ENCODE peak calls at places on chromosomes 13 and 19, in ten cellular contexts. T, S, D, V, L, G, X, R, O and W are unnamed samples.

GRCh38 chr19:892243-892996 is 567 bp downstream of the MED16 start:
- DNase-seq in T (peak; percentile 94), S (peak; percentile 49), D (peak; percentile 67), V (no peak), L (no peak), G (no peak), X (no peak), R (no peak), O (no peak), W (peak; percentile 50)

GRCh38 chr13:27915301-27916207 is 4.2 kb upstream of the PDX1 start:
- DNase-seq in T (no peak), S (no peak), D (no peak), V (no peak), L (no peak), G (no peak), X (no peak), R (no peak), O (no peak), W (no peak)

GRCh38 chr19:52453324-52454094 is at the start of gene ZNF578:
- DNase-seq in T (peak; percentile 85), S (peak; percentile 11), D (no peak), V (peak; percentile 88), L (peak; percentile 77), G (no peak), X (peak; percentile 65), R (peak; percentile 91), O (peak; percentile 81), W (peak; percentile 74)

GRCh38 chr19:17073869-17074627 is 1.2 kb downstream of the HAUS8 start:
- DNase-seq in T (no peak), S (no peak), D (no peak), V (no peak), L (no peak), G (no peak), X (peak; percentile 62), R (no peak), O (no peak), W (no peak)

GRCh38 chr19:15159251-15159650 is 41.5 kb downstream of the NOTCH3 start:
- DNase-seq in T (no peak), S (no peak), D (no peak), V (no peak), L (no peak), G (no peak), X (no peak), R (peak; percentile 24), O (no peak), W (no peak)

GRCh38 chr13:39037410-39037879 is 444 bp downstream of the PROSER1 start:
- DNase-seq in T (peak; percentile 95), S (no peak), D (no peak), V (no peak), L (no peak), G (no peak), X (peak; percentile 15), R (no peak), O (no peak), W (no peak)

GRCh38 chr19:572140-572890 is at the start of gene BSG:
- DNase-seq in T (peak; percentile 100), S (peak; percentile 98), D (peak; percentile 100), V (peak; percentile 99), L (peak; percentile 99), G (peak; percentile 100), X (peak; percentile 98), R (peak; percentile 97), O (peak; percentile 99), W (peak; percentile 98)

GRCh38 chr13:79901336-79901735 is 420.4 kb downstream of the NDFIP2 start:
- DNase-seq in T (no peak), S (no peak), D (peak; percentile 8), V (no peak), L (no peak), G (no peak), X (no peak), R (peak; percentile 57), O (no peak), W (no peak)

GRCh38 chr19:13085673-13086072 is 17.0 kb downstream of the LYL1 start:
- DNase-seq in T (no peak), S (no peak), D (no peak), V (no peak), L (peak; percentile 66), G (no peak), X (no peak), R (no peak), O (peak; percentile 60), W (no peak)

GRCh38 chr13:98890920-98891319 is 86.9 kb downstream of the DOCK9 start:
- DNase-seq in T (no peak), S (no peak), D (no peak), V (no peak), L (no peak), G (no peak), X (no peak), R (no peak), O (no peak), W (no peak)

GRCh38 chr13:105817011-105817410 is 718.5 kb downstream of the EFNB2 start:
- DNase-seq in T (no peak), S (no peak), D (peak; percentile 36), V (no peak), L (no peak), G (peak; percentile 55), X (no peak), R (no peak), O (no peak), W (no peak)

GRCh38 chr13:20461481-20461859 is 64.2 kb downstream of the CRYL1 start:
- DNase-seq in T (no peak), S (no peak), D (no peak), V (no peak), L (no peak), G (no peak), X (no peak), R (no peak), O (no peak), W (no peak)

GRCh38 chr13:20461860-20462532 is 63.7 kb downstream of the CRYL1 start:
- DNase-seq in T (no peak), S (no peak), D (no peak), V (peak; percentile 60), L (no peak), G (no peak), X (no peak), R (no peak), O (peak; percentile 73), W (no peak)

GRCh38 chr13:20460744-20461143 is 64.9 kb downstream of the CRYL1 start:
- DNase-seq in T (peak; percentile 47), S (no peak), D (no peak), V (no peak), L (no peak), G (no peak), X (no peak), R (no peak), O (no peak), W (no peak)

GRCh38 chr13:20462533-20462915 is 63.1 kb downstream of the CRYL1 start:
- DNase-seq in T (no peak), S (no peak), D (no peak), V (no peak), L (no peak), G (no peak), X (no peak), R (no peak), O (no peak), W (no peak)

GRCh38 chr13:20462921-20463320 is 62.7 kb downstream of the CRYL1 start:
- DNase-seq in T (no peak), S (no peak), D (no peak), V (no peak), L (no peak), G (no peak), X (no peak), R (no peak), O (no peak), W (no peak)
- H3K27ac ChIP-seq in T (no peak overlapping the region), S (no peak overlapping the region), D (no peak overlapping the region), V (peak overlapping the region; percentile 72), L (no peak overlapping the region), G (no peak overlapping the region), X (no peak overlapping the region), R (no peak overlapping the region), O (no peak overlapping the region), W (no peak overlapping the region)

GRCh38 chr19:36258028-36258875 is 43.3 kb downstream of the ZNF146 start:
- DNase-seq in T (no peak), S (no peak), D (no peak), V (no peak), L (no peak), G (no peak), X (no peak), R (no peak), O (no peak), W (no peak)
- H3K4me3 ChIP-seq in T (peak overlapping the region; percentile 48), S (no peak overlapping the region), D (no peak overlapping the region), V (peak overlapping the region; percentile 72), L (peak overlapping the region; percentile 54), G (no peak overlapping the region), X (no peak overlapping the region), R (no peak overlapping the region), O (no peak overlapping the region), W (no peak overlapping the region)

GRCh38 chr19:50728084-50728737 is 5.0 kb downstream of the CLEC11A start:
- DNase-seq in T (peak; percentile 83), S (no peak), D (peak; percentile 95), V (peak; percentile 71), L (peak; percentile 83), G (peak; percentile 88), X (peak; percentile 84), R (peak; percentile 73), O (peak; percentile 98), W (peak; percentile 82)

GRCh38 chr19:50723735-50724521 is 764 bp downstream of the CLEC11A start:
- DNase-seq in T (no peak), S (no peak), D (no peak), V (no peak), L (no peak), G (no peak), X (no peak), R (no peak), O (no peak), W (no peak)

GRCh38 chr19:50725218-50725931 is 2.2 kb downstream of the CLEC11A start:
- DNase-seq in T (no peak), S (no peak), D (no peak), V (no peak), L (no peak), G (no peak), X (no peak), R (no peak), O (no peak), W (no peak)

GRCh38 chr19:50724522-50725217 is 1.5 kb downstream of the CLEC11A start:
- DNase-seq in T (peak; percentile 98), S (peak; percentile 65), D (peak; percentile 99), V (peak; percentile 96), L (peak; percentile 99), G (peak; percentile 100), X (peak; percentile 100), R (peak; percentile 99), O (peak; percentile 100), W (peak; percentile 90)

GRCh38 chr19:50725932-50726230 is 2.7 kb downstream of the CLEC11A start:
- DNase-seq in T (no peak), S (no peak), D (no peak), V (no peak), L (no peak), G (no peak), X (no peak), R (no peak), O (no peak), W (no peak)
- H3K4me1 ChIP-seq in T (peaks cover 21% of the 10 kb centered on the region), S (peaks cover 19% of the 10 kb centered on the region), D (no peaks in the 10 kb centered on the region), V (peaks cover 14% of the 10 kb centered on the region), L (peaks cover 28% of the 10 kb centered on the region), G (peaks cover 12% of the 10 kb centered on the region), X (peaks cover 5% of the 10 kb centered on the region), R (peaks cover 18% of the 10 kb centered on the region), O (peaks cover 5% of the 10 kb centered on the region), W (peaks cover 41% of the 10 kb centered on the region)

DNA sequence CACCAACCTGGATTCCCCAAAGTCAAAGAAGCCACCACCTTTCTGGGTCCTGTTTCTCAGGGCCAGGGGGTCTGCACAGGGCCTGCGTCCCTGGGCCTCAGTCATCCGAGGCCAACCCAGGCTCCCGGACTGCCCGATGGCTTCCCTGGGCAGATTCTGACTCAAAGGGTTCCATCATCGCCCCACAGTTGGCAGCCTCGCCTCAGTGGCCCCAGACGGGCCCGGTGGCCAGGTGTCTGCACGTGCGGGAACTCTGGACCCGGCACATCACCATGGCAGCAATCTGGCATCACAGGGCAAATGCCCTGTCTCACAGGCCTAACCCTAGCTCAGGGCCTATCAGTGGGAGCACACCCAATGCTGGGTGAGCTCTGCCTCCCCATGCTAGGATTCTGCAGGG is 2.9 kb downstream of the IGFL1 start:
- DNase-seq in T (peak; percentile 69), S (no peak), D (no peak), V (no peak), L (no peak), G (no peak), X (no peak), R (no peak), O (no peak), W (no peak)
- H3K27ac ChIP-seq in T (no peak overlapping the region), S (no peak overlapping the region), D (no peak overlapping the region), V (no peak overlapping the region), L (no peak overlapping the region), G (no peak overlapping the region), X (no peak overlapping the region), R (no peak overlapping the region), O (no peak overlapping the region), W (no peak overlapping the region)